ENCODE peak calls at places on chromosomes 1 and 21, in nine cellular contexts. One of them, this sample, is unnamed. For H3K36me3, the result is how much of the 10 kb centered on the place peaks cover.

GRCh38 chr21:35229290-35229689 is 180.2 kb upstream of the RUNX1 start:
- DNase-seq in OCI-LY7: no peak
- DNase-seq in left ventricle myocardium inferior: no peak
- DNase-seq in pancreas: no peak
- DNase-seq in GM06990: no peak
- DNase-seq in uterus: no peak
- DNase-seq in A673: no peak
- DNase-seq in fibroblast of lung: no peak
- DNase-seq in suprapubic skin: no peak
- DNase-seq in this sample: no peak

GRCh38 chr1:33828654-33829053 is 35.2 kb upstream of the HMGB4 start:
- DNase-seq in uterus: no peak
- DNase-seq in A673: no peak
- DNase-seq in suprapubic skin: no peak
- DNase-seq in pancreas: no peak
- DNase-seq in GM06990: no peak
- DNase-seq in OCI-LY7: no peak
- DNase-seq in left ventricle myocardium inferior: no peak
- DNase-seq in fibroblast of lung: no peak
- DNase-seq in this sample: no peak

GRCh38 chr1:208497866-208498541 is 253.8 kb upstream of the PLXNA2 start:
- DNase-seq in OCI-LY7: no peak
- DNase-seq in uterus: no peak
- DNase-seq in suprapubic skin: no peak
- DNase-seq in A673: no peak
- DNase-seq in GM06990: no peak
- DNase-seq in pancreas: no peak
- DNase-seq in fibroblast of lung: no peak
- DNase-seq in left ventricle myocardium inferior: no peak
- DNase-seq in this sample: no peak

GRCh38 chr1:3306583-3307285 is 147.7 kb upstream of the ARHGEF16 start:
- DNase-seq in A673: no peak
- DNase-seq in suprapubic skin: no peak
- DNase-seq in fibroblast of lung: peak
- DNase-seq in pancreas: no peak
- DNase-seq in left ventricle myocardium inferior: no peak
- DNase-seq in uterus: no peak
- DNase-seq in OCI-LY7: no peak
- DNase-seq in GM06990: no peak
- DNase-seq in this sample: peak

GRCh38 chr1:116987256-116987555 is 14.4 kb upstream of the CD101 start:
- DNase-seq in uterus: no peak
- DNase-seq in fibroblast of lung: no peak
- DNase-seq in suprapubic skin: no peak
- DNase-seq in pancreas: peak
- DNase-seq in GM06990: no peak
- DNase-seq in left ventricle myocardium inferior: no peak
- DNase-seq in OCI-LY7: no peak
- DNase-seq in A673: no peak
- DNase-seq in this sample: no peak

GRCh38 chr21:40053007-40053406 is 185.8 kb downstream of the PCP4 start:
- DNase-seq in fibroblast of lung: no peak
- DNase-seq in A673: no peak
- DNase-seq in left ventricle myocardium inferior: peak
- DNase-seq in OCI-LY7: no peak
- DNase-seq in GM06990: no peak
- DNase-seq in suprapubic skin: no peak
- DNase-seq in pancreas: no peak
- DNase-seq in uterus: peak
- DNase-seq in this sample: no peak

GRCh38 chr1:205162301-205162700 is 40.5 kb upstream of the RBBP5 start:
- DNase-seq in GM06990: no peak
- DNase-seq in A673: no peak
- DNase-seq in uterus: no peak
- DNase-seq in suprapubic skin: no peak
- DNase-seq in fibroblast of lung: no peak
- DNase-seq in pancreas: no peak
- DNase-seq in left ventricle myocardium inferior: no peak
- DNase-seq in OCI-LY7: no peak
- DNase-seq in this sample: no peak

GRCh38 chr1:55380313-55380970 is 165.3 kb upstream of the USP24 start:
- DNase-seq in pancreas: no peak
- DNase-seq in GM06990: no peak
- DNase-seq in OCI-LY7: no peak
- DNase-seq in suprapubic skin: no peak
- DNase-seq in left ventricle myocardium inferior: peak
- DNase-seq in fibroblast of lung: no peak
- DNase-seq in A673: no peak
- DNase-seq in uterus: peak
- DNase-seq in this sample: no peak

GRCh38 chr1:154459044-154459443 is 43.0 kb upstream of the TDRD10 start:
- DNase-seq in pancreas: no peak
- DNase-seq in GM06990: no peak
- DNase-seq in fibroblast of lung: no peak
- DNase-seq in uterus: no peak
- DNase-seq in A673: no peak
- DNase-seq in suprapubic skin: no peak
- DNase-seq in left ventricle myocardium inferior: no peak
- DNase-seq in OCI-LY7: no peak
- DNase-seq in this sample: no peak

DNA sequence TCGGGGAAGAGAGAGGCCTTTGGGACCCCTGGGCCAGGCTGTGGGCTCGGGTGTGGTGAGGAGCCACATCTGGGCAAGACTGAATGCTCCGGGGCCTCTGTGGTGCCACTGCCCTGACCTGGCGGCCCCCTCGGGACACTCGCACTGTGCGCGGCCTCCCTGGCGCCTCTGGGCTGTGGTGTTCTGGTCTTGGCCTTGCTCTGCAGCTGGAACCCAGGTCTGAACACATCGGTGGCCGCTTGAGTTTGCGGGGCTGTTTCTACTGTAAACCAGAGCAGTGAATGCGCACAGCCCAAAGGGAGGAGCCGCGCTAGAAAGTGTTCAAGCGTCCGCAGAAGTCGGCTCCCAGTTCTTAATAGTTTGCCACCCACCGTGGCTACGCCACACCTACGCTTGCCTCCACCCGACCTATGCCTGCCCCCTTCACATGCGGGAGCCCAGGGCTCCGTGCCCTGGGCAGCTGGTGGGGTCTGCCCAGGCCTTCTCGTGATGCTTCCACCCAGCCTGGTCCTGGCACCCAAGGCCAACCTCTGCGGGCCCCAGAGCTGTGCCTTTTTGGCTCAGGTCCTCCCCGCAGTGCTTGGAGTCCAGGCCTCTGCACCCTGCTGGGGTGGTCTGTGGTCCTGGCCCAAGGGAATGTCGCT is 4.4 kb downstream of the PDE9A start:
- DNase-seq in left ventricle myocardium inferior: no peak
- DNase-seq in suprapubic skin: no peak
- DNase-seq in fibroblast of lung: no peak
- DNase-seq in A673: no peak
- DNase-seq in GM06990: no peak
- DNase-seq in uterus: no peak
- DNase-seq in OCI-LY7: peak
- DNase-seq in pancreas: no peak
- DNase-seq in this sample: no peak
- H3K4me3 ChIP-seq in left ventricle myocardium inferior: no peak
- H3K4me3 ChIP-seq in suprapubic skin: no peak
- H3K4me3 ChIP-seq in fibroblast of lung: no peak
- H3K4me3 ChIP-seq in A673: no peak
- H3K4me3 ChIP-seq in GM06990: no peak
- H3K4me3 ChIP-seq in uterus: no peak
- H3K4me3 ChIP-seq in OCI-LY7: peak
- H3K4me3 ChIP-seq in pancreas: no peak
- H3K4me3 ChIP-seq in this sample: no peak

GRCh38 chr1:228074954-228075730 is 7.4 kb upstream of the ARF1 start:
- DNase-seq in A673: no peak
- DNase-seq in GM06990: no peak
- DNase-seq in left ventricle myocardium inferior: peak
- DNase-seq in pancreas: no peak
- DNase-seq in uterus: no peak
- DNase-seq in OCI-LY7: no peak
- DNase-seq in fibroblast of lung: no peak
- DNase-seq in suprapubic skin: peak
- DNase-seq in this sample: no peak

GRCh38 chr1:228073061-228073869 is 9.2 kb upstream of the ARF1 start:
- DNase-seq in pancreas: no peak
- DNase-seq in OCI-LY7: no peak
- DNase-seq in GM06990: no peak
- DNase-seq in fibroblast of lung: no peak
- DNase-seq in left ventricle myocardium inferior: peak
- DNase-seq in A673: no peak
- DNase-seq in suprapubic skin: no peak
- DNase-seq in uterus: no peak
- DNase-seq in this sample: no peak

GRCh38 chr1:228072658-228073043 is 9.9 kb upstream of the ARF1 start:
- DNase-seq in OCI-LY7: no peak
- DNase-seq in uterus: no peak
- DNase-seq in A673: no peak
- DNase-seq in GM06990: no peak
- DNase-seq in pancreas: no peak
- DNase-seq in suprapubic skin: peak
- DNase-seq in fibroblast of lung: no peak
- DNase-seq in left ventricle myocardium inferior: peak
- DNase-seq in this sample: no peak

GRCh38 chr1:228075801-228076271 is 6.7 kb upstream of the ARF1 start:
- DNase-seq in uterus: no peak
- DNase-seq in left ventricle myocardium inferior: peak
- DNase-seq in GM06990: no peak
- DNase-seq in A673: no peak
- DNase-seq in suprapubic skin: peak
- DNase-seq in pancreas: no peak
- DNase-seq in OCI-LY7: no peak
- DNase-seq in fibroblast of lung: no peak
- DNase-seq in this sample: no peak

GRCh38 chr1:228073870-228074545 is 8.5 kb upstream of the ARF1 start:
- DNase-seq in GM06990: no peak
- DNase-seq in pancreas: no peak
- DNase-seq in uterus: no peak
- DNase-seq in OCI-LY7: peak
- DNase-seq in suprapubic skin: no peak
- DNase-seq in A673: no peak
- DNase-seq in fibroblast of lung: no peak
- DNase-seq in left ventricle myocardium inferior: peak
- DNase-seq in this sample: no peak
- TF ChIP-seq CTCF in GM06990: peak
- TF ChIP-seq CTCF in pancreas: no peak
- TF ChIP-seq CTCF in uterus: no peak
- TF ChIP-seq CTCF in OCI-LY7: peak
- TF ChIP-seq CTCF in suprapubic skin: no peak
- TF ChIP-seq CTCF in A673: peak
- TF ChIP-seq CTCF in fibroblast of lung: peak
- TF ChIP-seq CTCF in left ventricle myocardium inferior: no peak
- TF ChIP-seq CTCF in this sample: peak

DNA sequence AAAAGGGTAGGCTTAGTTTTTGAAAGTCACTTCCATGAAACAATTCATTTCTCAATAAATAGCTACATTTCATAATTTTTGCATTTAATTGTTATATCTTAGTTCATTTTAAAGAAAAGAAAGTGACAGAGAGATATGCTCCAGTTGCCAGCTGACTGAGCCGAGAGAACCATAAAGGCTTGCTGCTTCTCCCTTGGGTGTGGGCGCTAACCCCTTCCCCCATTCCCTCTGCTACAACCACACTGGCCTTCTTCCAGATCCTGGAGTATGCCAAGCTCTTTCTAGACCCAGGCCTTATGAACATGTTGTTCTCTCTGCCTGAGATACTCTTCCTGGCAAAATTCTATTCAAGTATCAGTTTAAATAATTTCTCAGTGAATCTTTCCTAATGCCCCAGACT is 12.3 kb downstream of the SORT1 start:
- DNase-seq in left ventricle myocardium inferior: peak
- DNase-seq in uterus: peak
- DNase-seq in OCI-LY7: no peak
- DNase-seq in GM06990: no peak
- DNase-seq in fibroblast of lung: peak
- DNase-seq in pancreas: no peak
- DNase-seq in suprapubic skin: no peak
- DNase-seq in A673: no peak
- DNase-seq in this sample: no peak
- H3K36me3 ChIP-seq in left ventricle myocardium inferior: under half
- H3K36me3 ChIP-seq in uterus: under half
- H3K36me3 ChIP-seq in OCI-LY7: under half
- H3K36me3 ChIP-seq in GM06990: under half
- H3K36me3 ChIP-seq in fibroblast of lung: under half
- H3K36me3 ChIP-seq in pancreas: under half
- H3K36me3 ChIP-seq in suprapubic skin: under half
- H3K36me3 ChIP-seq in A673: under half
- H3K36me3 ChIP-seq in this sample: under half

DNA sequence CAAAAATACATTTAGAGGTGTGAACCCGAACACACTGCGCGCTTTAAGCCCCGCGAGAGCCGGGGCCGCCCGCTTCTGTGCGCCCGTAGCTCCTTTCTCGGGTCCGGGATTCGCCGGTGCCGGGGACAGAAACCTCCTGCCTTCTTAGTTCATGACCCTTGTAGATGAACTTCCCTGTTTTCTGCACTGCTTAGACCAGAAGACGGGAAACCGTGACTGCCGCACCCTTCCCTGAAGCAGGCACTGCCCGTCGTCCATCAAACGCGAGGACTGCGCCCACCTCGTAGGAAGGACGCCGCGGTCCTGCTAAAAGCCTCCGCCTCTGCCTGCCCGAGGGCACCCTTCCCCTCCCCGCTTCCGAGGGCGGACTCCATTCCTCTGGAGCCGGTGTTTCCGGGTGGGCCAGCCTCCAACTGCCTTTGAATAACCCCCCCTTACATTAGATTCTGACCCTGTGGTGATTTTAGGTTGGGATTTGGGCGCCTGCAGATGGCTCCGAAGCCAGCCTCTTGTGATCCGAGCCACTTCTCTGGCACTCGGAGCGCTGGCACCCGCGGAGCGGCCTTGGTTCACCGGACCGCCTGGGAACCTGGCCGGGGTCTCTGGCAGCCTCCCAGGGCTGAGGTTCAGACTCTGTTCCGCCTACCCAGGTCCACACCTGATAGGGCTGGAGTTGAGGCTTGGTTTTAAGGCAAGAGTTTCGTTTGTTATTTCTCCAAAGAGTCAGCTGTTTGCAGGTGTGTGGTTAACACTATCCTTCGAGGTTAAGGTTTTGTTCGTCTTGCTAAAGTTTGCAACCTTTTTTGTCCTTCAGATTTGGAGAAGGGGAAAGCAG is 1.2 kb upstream of the PTTG1IP start:
- DNase-seq in uterus: peak
- DNase-seq in pancreas: peak
- DNase-seq in OCI-LY7: peak
- DNase-seq in fibroblast of lung: no peak
- DNase-seq in suprapubic skin: no peak
- DNase-seq in A673: peak
- DNase-seq in left ventricle myocardium inferior: peak
- DNase-seq in GM06990: peak
- DNase-seq in this sample: no peak
- H3K4me3 ChIP-seq in uterus: peak
- H3K4me3 ChIP-seq in pancreas: peak
- H3K4me3 ChIP-seq in OCI-LY7: peak
- H3K4me3 ChIP-seq in fibroblast of lung: peak
- H3K4me3 ChIP-seq in suprapubic skin: peak
- H3K4me3 ChIP-seq in A673: peak
- H3K4me3 ChIP-seq in left ventricle myocardium inferior: peak
- H3K4me3 ChIP-seq in GM06990: peak
- H3K4me3 ChIP-seq in this sample: peak

This sample was measured in kidney epithelial cell.